ENCODE peak calls at places on chromosomes 2 and 18, in five cellular contexts. X is hepatocyte, O is GM23248, V is neural progenitor cell, D is HCT116. W is an unnamed sample.

GRCh38 chr2:54704688-54705605 is 18.5 kb upstream of the EML6 start:
- DNase-seq in V (peak; percentile 56), O (peak; percentile 78), D (peak; percentile 42), X (peak; percentile 64), W (peak; percentile 81)

GRCh38 chr2:95264626-95265025 is 9.6 kb upstream of the PROM2 start:
- DNase-seq in X (no peak), V (no peak), O (peak; percentile 20), D (no peak), W (no peak)

GRCh38 chr18:25531207-25531606 is 179.2 kb upstream of the ZNF521 start:
- DNase-seq in X (no peak), D (no peak), V (no peak), O (no peak), W (no peak)

GRCh38 chr18:22789600-22789999 is 143.5 kb upstream of the RBBP8 start:
- DNase-seq in X (no peak), D (no peak), O (no peak), V (no peak), W (no peak)

GRCh38 chr2:217105733-217106649 is 246.1 kb upstream of the TNP1 start:
- DNase-seq in X (peak; percentile 24), D (peak; percentile 80), O (peak; percentile 95), V (no peak), W (no peak)

GRCh38 chr18:48201337-48201705 is 207.9 kb downstream of the ZBTB7C start:
- DNase-seq in V (no peak), X (no peak), D (peak; percentile 21), O (no peak), W (no peak)

GRCh38 chr18:49708674-49709580 is 104.4 kb downstream of the ACAA2 start:
- DNase-seq in D (no peak), X (no peak), V (no peak), O (no peak), W (no peak)

GRCh38 chr2:144595279-144595678 is 75.4 kb upstream of the ZEB2 start:
- DNase-seq in O (no peak), X (no peak), V (no peak), D (no peak), W (no peak)

GRCh38 chr18:32469190-32469611 is 1.5 kb downstream of the GAREM1 start:
- DNase-seq in D (peak; percentile 19), X (peak; percentile 58), O (peak; percentile 59), V (peak; percentile 48), W (peak; percentile 55)

GRCh38 chr2:203706403-203706802 is at the start of gene CD28:
- DNase-seq in O (no peak), X (no peak), D (no peak), V (no peak), W (peak; percentile 98)

GRCh38 chr2:240569523-240569997 is 1.3 kb downstream of the RNPEPL1 start:
- DNase-seq in V (no peak), O (no peak), X (no peak), D (no peak), W (peak; percentile 42)

GRCh38 chr2:170409164-170409535 is 231.2 kb downstream of the MYO3B start:
- DNase-seq in D (peak; percentile 68), O (peak; percentile 82), X (peak; percentile 88), V (peak; percentile 91), W (peak; percentile 82)

GRCh38 chr2:156466739-156467405 is 30.7 kb downstream of the GPD2 start:
- DNase-seq in V (no peak), D (no peak), O (peak; percentile 70), X (no peak), W (no peak)

GRCh38 chr2:106160786-106161261 is 33.3 kb downstream of the UXS1 start:
- DNase-seq in D (no peak), V (no peak), X (no peak), O (no peak), W (peak; percentile 78)

GRCh38 chr18:80168982-80169381 is 59.9 kb downstream of the ADNP2 start:
- DNase-seq in D (no peak), O (no peak), V (no peak), X (no peak), W (no peak)

GRCh38 chr2:105797298-105797819 is 52.6 kb downstream of the NCK2 start:
- DNase-seq in D (no peak), O (peak; percentile 69), V (no peak), X (no peak), W (peak; percentile 84)

GRCh38 chr18:21602302-21602592 is 1.7 kb upstream of the ESCO1 start:
- DNase-seq in O (no peak), V (no peak), D (no peak), X (no peak), W (no peak)

GRCh38 chr2:201118121-201118956 is 2.4 kb downstream of the CFLAR start:
- DNase-seq in D (peak; percentile 86), X (peak; percentile 89), V (peak; percentile 80), O (peak; percentile 91), W (peak; percentile 91)

GRCh38 chr2:168220971-168221819 is 26.2 kb downstream of the STK39 start:
- DNase-seq in O (no peak), X (no peak), D (no peak), V (no peak), W (no peak)

GRCh38 chr18:79394438-79395307 is 1.1 kb upstream of the NFATC1 start:
- DNase-seq in X (peak; percentile 64), O (peak; percentile 85), V (peak; percentile 68), D (no peak), W (peak; percentile 39)

GRCh38 chr18:10210077-10210476 is 244.4 kb upstream of the APCDD1 start:
- DNase-seq in X (no peak), D (no peak), V (peak; percentile 79), O (no peak), W (no peak)

GRCh38 chr2:23496456-23496855 is 111.5 kb downstream of the KLHL29 start:
- DNase-seq in V (no peak), D (no peak), O (no peak), X (no peak), W (no peak)

GRCh38 chr18:35740616-35741015 is 159.1 kb downstream of the GALNT1 start:
- DNase-seq in D (no peak), O (no peak), X (no peak), V (no peak), W (no peak)

GRCh38 chr2:218570850-218571249 is 2.2 kb downstream of the CNOT9 start:
- DNase-seq in D (no peak), V (no peak), O (peak; percentile 81), X (no peak), W (no peak)

GRCh38 chr2:26732446-26732845 is 31.6 kb upstream of the SLC35F6 start:
- DNase-seq in V (no peak), X (no peak), D (no peak), O (no peak), W (no peak)

GRCh38 chr2:101327863-101328394 is 19.4 kb upstream of the RNF149 start:
- DNase-seq in V (no peak), X (peak; percentile 42), O (no peak), D (peak; percentile 67), W (no peak)

GRCh38 chr2:21627938-21628337 is 504.2 kb downstream of the TDRD15 start:
- DNase-seq in O (no peak), V (no peak), X (no peak), D (no peak), W (no peak)

GRCh38 chr2:100185105-100185504 is 42.7 kb upstream of the AFF3 start:
- DNase-seq in D (no peak), X (no peak), V (no peak), O (peak; percentile 22), W (no peak)

GRCh38 chr2:110807520-110807919 is 75.1 kb downstream of the ACOXL start:
- DNase-seq in X (no peak), O (peak; percentile 86), D (no peak), V (no peak), W (no peak)

GRCh38 chr2:238634701-238635402 is 208.1 kb downstream of the ASB1 start:
- DNase-seq in D (no peak), O (no peak), V (no peak), X (no peak), W (no peak)

GRCh38 chr2:47346107-47346506 is 56.8 kb upstream of the MSH2 start:
- DNase-seq in O (no peak), D (no peak), X (no peak), V (no peak), W (no peak)

GRCh38 chr2:27095745-27096651 is 9.4 kb downstream of the KHK start:
- DNase-seq in O (peak; percentile 80), V (peak; percentile 80), X (peak; percentile 76), D (no peak), W (peak; percentile 75)

GRCh38 chr2:56522605-56523089 is 338.9 kb downstream of the CCDC85A start:
- DNase-seq in D (no peak), V (no peak), X (peak; percentile 8), O (peak; percentile 45), W (no peak)

GRCh38 chr18:26617151-26617554 is 68.8 kb upstream of the KCTD1 start:
- DNase-seq in O (peak; percentile 94), D (peak; percentile 47), V (no peak), X (peak; percentile 71), W (no peak)

GRCh38 chr2:74908763-74909444 is 49.5 kb upstream of the POLE4 start:
- DNase-seq in X (no peak), D (no peak), V (peak; percentile 50), O (peak; percentile 56), W (no peak)

GRCh38 chr2:211093743-211094303 is 537.4 kb downstream of the CPS1 start:
- DNase-seq in O (peak; percentile 8), D (peak; percentile 39), V (no peak), X (peak; percentile 33), W (peak; percentile 16)
- H3K4me1 ChIP-seq in O (no peaks in the 10 kb centered on the region), D (no peaks in the 10 kb centered on the region), V (no peaks in the 10 kb centered on the region), X (no peaks in the 10 kb centered on the region), W (no peaks in the 10 kb centered on the region)

DNA sequence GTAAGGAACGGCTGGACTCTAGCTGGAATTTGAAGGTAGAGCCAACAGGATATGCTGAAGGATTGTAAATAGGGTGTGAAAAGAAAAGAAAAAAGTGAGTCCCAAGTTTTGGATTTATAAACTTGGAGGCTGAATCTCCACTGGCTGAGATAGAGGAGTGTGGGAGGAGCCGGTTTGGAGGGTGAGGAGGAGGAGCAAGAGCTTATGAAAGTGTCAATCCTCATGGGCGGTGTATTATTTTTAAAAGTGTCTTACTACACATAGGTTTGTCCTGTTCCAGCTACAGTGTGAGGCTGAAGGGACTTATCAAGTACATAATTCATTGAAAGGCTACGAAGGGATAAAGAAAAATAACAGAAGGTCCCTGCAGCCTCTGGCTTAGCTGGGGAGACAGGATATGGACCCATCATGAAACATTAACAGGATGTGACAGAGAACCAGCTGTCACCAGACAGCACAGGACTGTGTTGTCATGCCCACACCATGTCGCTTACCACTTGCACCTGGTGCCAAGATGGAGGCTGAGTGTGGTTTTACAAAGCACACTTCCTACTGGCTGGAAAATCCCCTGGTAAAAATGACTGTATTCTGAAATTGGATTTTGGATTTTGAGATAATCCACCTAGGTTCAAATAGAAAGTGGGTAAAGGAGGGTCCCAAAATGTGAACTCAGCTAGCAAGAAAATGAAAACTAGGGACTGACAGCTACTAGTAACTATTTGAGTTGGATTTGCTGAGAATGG is 2.5 kb upstream of the MREG start:
- DNase-seq in V (no peak), O (no peak), X (no peak), D (no peak), W (peak; percentile 85)
- TF ChIP-seq EZH2phosphoT487 in V (no peak), O (no peak), X (no peak), D (no peak), W (no peak)

DNA sequence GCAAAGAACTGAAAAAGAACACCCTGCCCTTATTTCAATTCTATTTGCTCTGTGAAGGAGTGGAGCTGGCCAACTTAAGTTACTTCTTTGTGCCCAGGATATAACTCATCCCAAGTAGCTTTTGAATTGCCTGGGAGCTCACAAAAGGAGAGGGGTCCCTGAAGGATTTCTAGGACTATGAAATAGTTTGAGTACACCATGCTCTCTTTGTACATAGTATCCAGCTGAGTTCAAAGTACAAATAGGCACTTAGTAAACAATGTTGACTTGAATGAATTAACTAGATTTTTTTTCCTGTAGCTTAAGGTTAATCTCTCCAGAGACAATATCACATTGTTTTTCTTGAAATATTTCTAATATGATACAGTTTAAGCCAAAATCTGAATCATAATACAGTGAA is 47.7 kb downstream of the ZC3H15 start:
- DNase-seq in O (no peak), V (peak; percentile 42), X (no peak), D (no peak), W (no peak)
- H3K4me1 ChIP-seq in O (peaks cover 10% of the 10 kb centered on the region), V (peaks cover 16% of the 10 kb centered on the region), X (peaks cover 16% of the 10 kb centered on the region), D (no peaks in the 10 kb centered on the region), W (no peaks in the 10 kb centered on the region)

GRCh38 chr2:25368650-25369049 is 26.9 kb upstream of the DNMT3A start:
- DNase-seq in X (no peak), D (no peak), V (peak; percentile 44), O (peak; percentile 49), W (no peak)
- TF ChIP-seq EZH2phosphoT487 in X (no peak), D (no peak), V (no peak), O (no peak), W (no peak)